ENCODE peak calls at places on chromosome 16, in six cellular contexts. One of them, this sample, is unnamed.

GRCh38 chr16:67393111-67393789 is at the start of gene TPPP3:
- DNase-seq in K562: peak
- DNase-seq in SK-N-SH: peak
- DNase-seq in HepG2: peak
- DNase-seq in GM12878: no peak
- DNase-seq in IMR-90: peak
- DNase-seq in this sample: peak

GRCh38 chr16:85678016-85678415 is 10.7 kb downstream of the GINS2 start:
- DNase-seq in GM12878: no peak
- DNase-seq in SK-N-SH: no peak
- DNase-seq in HepG2: no peak
- DNase-seq in IMR-90: no peak
- DNase-seq in K562: no peak
- DNase-seq in this sample: no peak

GRCh38 chr16:3509470-3509928 is 8.7 kb downstream of the CLUAP1 start:
- DNase-seq in SK-N-SH: no peak
- DNase-seq in IMR-90: no peak
- DNase-seq in HepG2: no peak
- DNase-seq in GM12878: peak
- DNase-seq in K562: no peak
- DNase-seq in this sample: no peak

GRCh38 chr16:19940195-19940594 is 55.5 kb upstream of the GPRC5B start:
- DNase-seq in SK-N-SH: no peak
- DNase-seq in HepG2: no peak
- DNase-seq in K562: no peak
- DNase-seq in GM12878: no peak
- DNase-seq in IMR-90: no peak
- DNase-seq in this sample: no peak

GRCh38 chr16:29915590-29916247 is 10.3 kb downstream of the KCTD13 start:
- DNase-seq in GM12878: no peak
- DNase-seq in IMR-90: peak
- DNase-seq in K562: no peak
- DNase-seq in SK-N-SH: no peak
- DNase-seq in HepG2: peak
- DNase-seq in this sample: peak

GRCh38 chr16:87560428-87561199 is 41.7 kb upstream of the JPH3 start:
- DNase-seq in HepG2: no peak
- DNase-seq in SK-N-SH: peak
- DNase-seq in IMR-90: no peak
- DNase-seq in K562: peak
- DNase-seq in GM12878: no peak
- DNase-seq in this sample: peak

GRCh38 chr16:27441998-27442397 is 40.0 kb downstream of the IL21R start:
- DNase-seq in HepG2: no peak
- DNase-seq in SK-N-SH: no peak
- DNase-seq in K562: no peak
- DNase-seq in IMR-90: no peak
- DNase-seq in GM12878: no peak
- DNase-seq in this sample: no peak

GRCh38 chr16:23290189-23291062 is 11.7 kb upstream of the SCNN1B start:
- DNase-seq in HepG2: no peak
- DNase-seq in SK-N-SH: no peak
- DNase-seq in K562: no peak
- DNase-seq in IMR-90: no peak
- DNase-seq in GM12878: no peak
- DNase-seq in this sample: no peak

GRCh38 chr16:48592839-48593429 is 17.0 kb downstream of the N4BP1 start:
- DNase-seq in K562: no peak
- DNase-seq in SK-N-SH: no peak
- DNase-seq in IMR-90: no peak
- DNase-seq in GM12878: no peak
- DNase-seq in HepG2: no peak
- DNase-seq in this sample: no peak

GRCh38 chr16:88681084-88681680 is 5.1 kb downstream of the SNAI3 start:
- DNase-seq in IMR-90: no peak
- DNase-seq in HepG2: peak
- DNase-seq in K562: peak
- DNase-seq in GM12878: no peak
- DNase-seq in SK-N-SH: peak
- DNase-seq in this sample: peak

GRCh38 chr16:82999711-83000110 is 372.9 kb downstream of the CDH13 start:
- DNase-seq in K562: no peak
- DNase-seq in IMR-90: no peak
- DNase-seq in HepG2: no peak
- DNase-seq in SK-N-SH: no peak
- DNase-seq in GM12878: no peak
- DNase-seq in this sample: no peak

GRCh38 chr16:28986492-28986891 is 1.6 kb downstream of the LAT start:
- DNase-seq in SK-N-SH: no peak
- DNase-seq in K562: no peak
- DNase-seq in GM12878: no peak
- DNase-seq in IMR-90: no peak
- DNase-seq in HepG2: no peak
- DNase-seq in this sample: no peak

GRCh38 chr16:50839920-50840729 is 98.2 kb downstream of the CYLD start:
- DNase-seq in K562: no peak
- DNase-seq in HepG2: no peak
- DNase-seq in SK-N-SH: no peak
- DNase-seq in GM12878: no peak
- DNase-seq in IMR-90: no peak
- DNase-seq in this sample: no peak

GRCh38 chr16:6016530-6017184 is 919.1 kb upstream of the EEF2KMT start:
- DNase-seq in HepG2: peak
- DNase-seq in SK-N-SH: peak
- DNase-seq in GM12878: no peak
- DNase-seq in IMR-90: no peak
- DNase-seq in K562: peak
- DNase-seq in this sample: peak

GRCh38 chr16:79171504-79172240 is 428.9 kb downstream of the MAF start:
- DNase-seq in SK-N-SH: peak
- DNase-seq in GM12878: no peak
- DNase-seq in HepG2: no peak
- DNase-seq in K562: no peak
- DNase-seq in IMR-90: no peak
- DNase-seq in this sample: no peak

GRCh38 chr16:20409398-20410152 is at the start of gene ACSM5:
- DNase-seq in GM12878: no peak
- DNase-seq in K562: no peak
- DNase-seq in IMR-90: no peak
- DNase-seq in HepG2: peak
- DNase-seq in SK-N-SH: no peak
- DNase-seq in this sample: no peak

GRCh38 chr16:27950488-27950887 is 113.0 kb downstream of the GSG1L start:
- DNase-seq in HepG2: no peak
- DNase-seq in GM12878: no peak
- DNase-seq in K562: no peak
- DNase-seq in SK-N-SH: no peak
- DNase-seq in IMR-90: no peak
- DNase-seq in this sample: no peak

GRCh38 chr16:30609002-30609927 is 924 bp downstream of the ZNF689 start:
- DNase-seq in SK-N-SH: peak
- DNase-seq in IMR-90: peak
- DNase-seq in GM12878: no peak
- DNase-seq in HepG2: no peak
- DNase-seq in K562: peak
- DNase-seq in this sample: no peak

GRCh38 chr16:87806608-87807546 is 41.1 kb upstream of the KLHDC4 start:
- DNase-seq in K562: peak
- DNase-seq in HepG2: peak
- DNase-seq in GM12878: no peak
- DNase-seq in IMR-90: peak
- DNase-seq in SK-N-SH: peak
- DNase-seq in this sample: peak

GRCh38 chr16:29839822-29840221 is 19.6 kb downstream of the MVP start:
- DNase-seq in IMR-90: no peak
- DNase-seq in HepG2: no peak
- DNase-seq in GM12878: no peak
- DNase-seq in SK-N-SH: no peak
- DNase-seq in K562: no peak
- DNase-seq in this sample: no peak

GRCh38 chr16:67460961-67461360 is 20.0 kb downstream of the ATP6V0D1 start:
- DNase-seq in IMR-90: no peak
- DNase-seq in K562: no peak
- DNase-seq in HepG2: no peak
- DNase-seq in GM12878: no peak
- DNase-seq in SK-N-SH: no peak
- DNase-seq in this sample: no peak

GRCh38 chr16:89318430-89318758 is 100.9 kb downstream of the ZNF778 start:
- DNase-seq in K562: no peak
- DNase-seq in HepG2: no peak
- DNase-seq in SK-N-SH: no peak
- DNase-seq in GM12878: no peak
- DNase-seq in IMR-90: no peak
- DNase-seq in this sample: no peak

GRCh38 chr16:75420987-75421819 is 12.1 kb downstream of the CFDP1 start:
- DNase-seq in IMR-90: peak
- DNase-seq in GM12878: no peak
- DNase-seq in SK-N-SH: peak
- DNase-seq in K562: peak
- DNase-seq in HepG2: peak
- DNase-seq in this sample: no peak

GRCh38 chr16:48232459-48233040 is 11.6 kb upstream of the LONP2 start:
- DNase-seq in K562: no peak
- DNase-seq in HepG2: no peak
- DNase-seq in SK-N-SH: no peak
- DNase-seq in IMR-90: peak
- DNase-seq in GM12878: no peak
- DNase-seq in this sample: no peak

GRCh38 chr16:3175157-3176153 is 12.5 kb upstream of the OR1F1 start:
- DNase-seq in GM12878: no peak
- DNase-seq in K562: peak
- DNase-seq in IMR-90: peak
- DNase-seq in SK-N-SH: no peak
- DNase-seq in HepG2: peak
- DNase-seq in this sample: peak

DNA sequence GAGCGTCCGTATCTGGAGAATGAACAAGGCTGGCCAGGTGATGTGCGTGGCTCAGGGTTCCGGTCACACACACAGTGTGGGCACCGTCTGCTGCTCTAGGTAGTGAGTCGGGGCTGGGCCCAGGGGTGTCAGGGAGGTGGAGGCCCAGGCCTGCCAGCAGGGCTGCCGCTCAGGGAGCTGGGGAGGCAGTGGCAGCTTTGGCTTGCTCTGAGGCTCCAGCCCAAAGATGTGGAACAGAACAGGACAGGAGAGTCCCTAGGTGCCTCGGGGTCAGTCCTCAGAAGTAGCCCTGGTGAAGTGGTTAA is 4.3 kb downstream of the TBL3 start:
- DNase-seq in SK-N-SH: no peak
- DNase-seq in GM12878: no peak
- DNase-seq in HepG2: no peak
- DNase-seq in K562: no peak
- DNase-seq in IMR-90: no peak
- DNase-seq in this sample: no peak
- TF ChIP-seq SMC3 in SK-N-SH: no peak
- TF ChIP-seq SMC3 in GM12878: no peak
- TF ChIP-seq SMC3 in HepG2: no peak
- TF ChIP-seq SMC3 in K562: no peak
- TF ChIP-seq SMC3 in IMR-90: no peak
- TF ChIP-seq SMC3 in this sample: no peak

DNA sequence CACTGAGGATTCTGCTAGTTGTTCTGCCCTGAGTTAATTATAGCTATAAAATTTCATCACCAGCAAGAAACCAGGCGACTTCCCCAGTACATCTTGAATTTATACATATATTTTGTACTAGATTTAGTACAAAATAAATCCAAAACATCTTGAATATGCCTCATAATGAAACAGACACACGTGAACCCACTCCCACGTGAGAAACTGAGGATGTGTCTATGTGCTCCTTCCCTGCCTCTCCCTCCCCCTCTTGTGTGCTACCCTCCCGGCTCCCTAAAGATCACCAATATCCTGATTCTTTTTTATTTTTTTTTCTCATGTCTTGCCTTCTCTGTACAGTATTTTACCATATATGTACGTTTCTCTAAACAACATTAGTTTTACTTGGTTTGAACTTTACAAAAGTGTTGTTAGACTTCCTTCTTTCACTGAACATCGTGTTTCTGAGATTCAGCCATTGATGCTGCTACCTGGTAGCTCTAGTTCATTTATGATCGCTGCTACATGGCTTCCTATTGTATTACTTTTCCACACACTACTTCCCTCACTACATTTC is 1.1 kb upstream of the LCMT1 start:
- DNase-seq in GM12878: no peak
- DNase-seq in HepG2: no peak
- DNase-seq in K562: no peak
- DNase-seq in IMR-90: no peak
- DNase-seq in SK-N-SH: no peak
- DNase-seq in this sample: peak
- H3K27ac ChIP-seq in GM12878: peak
- H3K27ac ChIP-seq in HepG2: no peak
- H3K27ac ChIP-seq in K562: peak
- H3K27ac ChIP-seq in IMR-90: peak
- H3K27ac ChIP-seq in SK-N-SH: peak
- H3K27ac ChIP-seq in this sample: peak

GRCh38 chr16:24624102-24624501 is 84.7 kb downstream of the RBBP6 start:
- DNase-seq in IMR-90: no peak
- DNase-seq in HepG2: no peak
- DNase-seq in SK-N-SH: no peak
- DNase-seq in K562: peak
- DNase-seq in GM12878: no peak
- DNase-seq in this sample: no peak

GRCh38 chr16:24626251-24626650 is 86.9 kb downstream of the RBBP6 start:
- DNase-seq in K562: no peak
- DNase-seq in IMR-90: peak
- DNase-seq in GM12878: no peak
- DNase-seq in SK-N-SH: no peak
- DNase-seq in HepG2: no peak
- DNase-seq in this sample: no peak
- TF ChIP-seq USF2 in K562: no peak
- TF ChIP-seq USF2 in IMR-90: no peak
- TF ChIP-seq USF2 in GM12878: no peak
- TF ChIP-seq USF2 in SK-N-SH: no peak
- TF ChIP-seq USF2 in HepG2: no peak
- TF ChIP-seq USF2 in this sample: no peak

DNA sequence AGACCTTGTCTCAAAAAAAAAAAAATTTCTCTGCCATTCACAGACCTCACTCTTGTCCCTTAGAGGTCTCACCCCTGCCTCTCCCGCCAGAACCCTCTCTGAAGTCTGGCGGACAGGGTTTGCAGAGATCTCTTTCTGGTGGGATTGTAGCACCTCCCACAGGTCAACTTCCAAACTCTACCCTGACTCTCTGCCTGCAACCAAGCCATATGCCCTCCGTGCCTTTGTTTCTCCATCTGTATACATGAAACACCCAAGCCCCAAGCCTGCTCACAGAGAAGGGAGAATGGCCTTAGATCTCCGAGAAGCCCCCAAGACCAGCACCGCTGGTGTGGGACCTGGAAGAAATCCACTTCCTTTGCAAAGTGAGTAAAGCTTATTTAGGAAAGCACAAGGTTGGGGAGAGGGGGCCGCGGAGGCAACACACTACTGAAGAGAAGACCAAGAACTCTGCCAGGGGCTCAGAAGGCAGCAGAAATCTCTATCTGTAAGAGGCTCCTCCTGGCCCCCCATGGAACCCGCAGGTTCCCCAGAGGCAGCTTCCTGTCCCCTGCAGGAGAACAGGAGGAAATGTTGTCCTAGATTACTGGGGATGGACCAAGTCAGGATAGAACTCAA is 219.9 kb downstream of the C16orf78 start:
- DNase-seq in SK-N-SH: no peak
- DNase-seq in IMR-90: no peak
- DNase-seq in GM12878: no peak
- DNase-seq in HepG2: no peak
- DNase-seq in K562: no peak
- DNase-seq in this sample: no peak
- TF ChIP-seq SMC3 in SK-N-SH: no peak
- TF ChIP-seq SMC3 in IMR-90: no peak
- TF ChIP-seq SMC3 in GM12878: peak
- TF ChIP-seq SMC3 in HepG2: no peak
- TF ChIP-seq SMC3 in K562: no peak
- TF ChIP-seq SMC3 in this sample: no peak

GRCh38 chr16:81526199-81526598 is 81.6 kb downstream of the CMIP start:
- DNase-seq in K562: no peak
- DNase-seq in SK-N-SH: no peak
- DNase-seq in HepG2: no peak
- DNase-seq in IMR-90: peak
- DNase-seq in GM12878: no peak
- DNase-seq in this sample: no peak
- H3K27ac ChIP-seq in K562: peak
- H3K27ac ChIP-seq in SK-N-SH: no peak
- H3K27ac ChIP-seq in HepG2: no peak
- H3K27ac ChIP-seq in IMR-90: no peak
- H3K27ac ChIP-seq in GM12878: no peak
- H3K27ac ChIP-seq in this sample: peak

This sample was measured in A549.